ENCODE peak calls at places on chromosomes 12 and 14, in eight cellular contexts. I is NCI-H1105; E is NCI-H69; V is kidney; P is HEK293T; N is stimulated activated CD4-positive, alpha-beta T cell treated with anti-CD3 and anti-CD28 coated beads, Interleukin-4, amount 100 ng/mL, for 4 hours; K is EL; C is non-pigmented ciliary epithelial cell. A is an unnamed sample.

GRCh38 chr14:103217538-103217937 is 94.3 kb downstream of the TNFAIP2 start:
- DNase-seq in C (no peak), P (no peak), E (no peak), N (no peak), K (no peak), I (no peak), V (no peak), A (no peak)

GRCh38 chr12:110686294-110686903 is 2.5 kb downstream of the HVCN1 start:
- DNase-seq in N (no peak), C (no peak), E (no peak), P (no peak), V (no peak), K (no peak), I (no peak), A (no peak)

GRCh38 chr12:60162988-60163720 is 567.3 kb downstream of the SLC16A7 start:
- DNase-seq in E (peak), C (no peak), N (no peak), I (no peak), K (no peak), P (no peak), V (no peak), A (no peak)

GRCh38 chr12:104182621-104183378 is 32.8 kb upstream of the TXNRD1 start:
- DNase-seq in I (no peak), P (no peak), N (no peak), C (no peak), E (no peak), K (no peak), V (no peak), A (no peak)

GRCh38 chr12:47378222-47378582 is 298.4 kb upstream of the AMIGO2 start:
- DNase-seq in K (no peak), N (no peak), E (no peak), I (no peak), C (no peak), P (no peak), V (no peak), A (no peak)

GRCh38 chr14:95463173-95463901 is 53.1 kb downstream of the SYNE3 start:
- DNase-seq in V (peak), E (peak), I (peak), P (no peak), K (no peak), C (no peak), N (no peak), A (no peak)

GRCh38 chr12:6958609-6959375 is 7.6 kb downstream of the PTPN6 start:
- DNase-seq in N (no peak), E (no peak), C (no peak), I (no peak), K (no peak), P (no peak), V (peak), A (no peak)

GRCh38 chr12:132908145-132909029 is 21.0 kb upstream of the CHFR start:
- DNase-seq in I (peak), N (peak), E (peak), P (peak), V (peak), K (peak), C (peak), A (no peak)

GRCh38 chr14:104314251-104314941 is 176.0 kb downstream of the KIF26A start:
- DNase-seq in C (no peak), P (no peak), N (no peak), V (no peak), I (no peak), E (no peak), K (no peak), A (no peak)

GRCh38 chr14:99601301-99601945 is 2.6 kb downstream of the CCDC85C start:
- DNase-seq in I (no peak), C (no peak), P (no peak), V (no peak), K (peak), E (no peak), N (no peak), A (no peak)

GRCh38 chr14:73245401-73246325 is 8.4 kb downstream of the PAPLN start:
- DNase-seq in I (peak), P (no peak), E (peak), K (peak), N (peak), C (no peak), V (peak), A (no peak)

GRCh38 chr12:98085360-98085759 is 430.0 kb upstream of the TMPO start:
- DNase-seq in P (no peak), V (no peak), K (no peak), I (no peak), C (no peak), N (no peak), E (no peak), A (no peak)

GRCh38 chr12:75606146-75606545 is 94.7 kb upstream of the KRR1 start:
- DNase-seq in I (peak), N (no peak), C (no peak), K (no peak), V (no peak), P (no peak), E (no peak), A (no peak)

GRCh38 chr12:92927436-92928116 is 1.5 kb downstream of the EEA1 start:
- DNase-seq in V (no peak), K (peak), P (no peak), C (no peak), E (peak), I (no peak), N (no peak), A (peak)

GRCh38 chr12:26297386-26298070 is 102.2 kb downstream of the SSPN start:
- DNase-seq in N (no peak), P (no peak), K (no peak), E (no peak), V (no peak), I (no peak), C (no peak), A (no peak)

GRCh38 chr14:88698651-88699050 is 94.1 kb downstream of the EML5 start:
- DNase-seq in K (no peak), E (no peak), I (no peak), V (no peak), C (no peak), P (no peak), N (no peak), A (no peak)

GRCh38 chr12:46752396-46752795 is 73.4 kb downstream of the SLC38A4 start:
- DNase-seq in P (no peak), E (no peak), V (no peak), I (no peak), K (no peak), C (no peak), N (no peak), A (no peak)

GRCh38 chr12:49793620-49794019 is 34.6 kb downstream of the NCKAP5L start:
- DNase-seq in I (no peak), K (no peak), V (no peak), P (no peak), C (no peak), E (no peak), N (no peak), A (no peak)

GRCh38 chr14:22865424-22866215 is 5.9 kb upstream of the LRP10 start:
- DNase-seq in K (no peak), V (peak), C (no peak), I (no peak), P (peak), N (no peak), E (peak), A (no peak)

GRCh38 chr12:54125950-54126695 is 62.7 kb downstream of the SMUG1 start:
- DNase-seq in N (no peak), I (no peak), P (peak), V (peak), K (peak), C (no peak), E (peak), A (peak)

GRCh38 chr12:39122562-39123204 is 217.3 kb upstream of the CPNE8 start:
- DNase-seq in I (no peak), C (no peak), K (no peak), V (no peak), E (no peak), P (no peak), N (no peak), A (no peak)

GRCh38 chr12:10690906-10691305 is 17.1 kb upstream of the STYK1 start:
- DNase-seq in V (no peak), K (no peak), P (no peak), I (no peak), E (no peak), N (no peak), C (no peak), A (no peak)

GRCh38 chr12:42617622-42618021 is 28.1 kb upstream of the PRICKLE1 start:
- DNase-seq in N (no peak), V (no peak), P (no peak), I (no peak), K (no peak), E (no peak), C (no peak), A (no peak)

GRCh38 chr14:60590907-60591510 is 58.3 kb downstream of the SIX1 start:
- DNase-seq in E (peak), V (no peak), P (no peak), I (no peak), K (no peak), C (no peak), N (no peak), A (no peak)

GRCh38 chr14:74571901-74572828 is 39.9 kb downstream of the LTBP2 start:
- DNase-seq in E (peak), V (no peak), P (peak), K (peak), C (peak), N (no peak), I (no peak), A (no peak)

GRCh38 chr14:75303415-75303814 is 24.8 kb downstream of the FOS start:
- DNase-seq in V (no peak), K (peak), E (peak), N (peak), I (peak), C (no peak), P (peak), A (no peak)

GRCh38 chr12:114625294-114625851 is 58.6 kb downstream of the TBX3 start:
- DNase-seq in P (peak), V (no peak), E (peak), C (peak), I (peak), K (peak), N (peak), A (peak)

GRCh38 chr14:106222736-106223135 is 696.4 kb downstream of the TMEM121 start:
- DNase-seq in I (no peak), N (no peak), E (no peak), K (no peak), C (no peak), P (no peak), V (no peak), A (no peak)

GRCh38 chr12:1838223-1838993 is 18.0 kb downstream of the LRTM2 start:
- DNase-seq in I (no peak), K (no peak), N (no peak), P (no peak), E (peak), V (peak), C (no peak), A (no peak)

GRCh38 chr12:1914116-1914911 is 4.1 kb downstream of the CACNA2D4 start:
- DNase-seq in C (no peak), K (no peak), N (no peak), E (no peak), I (no peak), V (no peak), P (peak), A (peak)

GRCh38 chr12:96108321-96108720 is 72.9 kb upstream of the LTA4H start:
- DNase-seq in N (no peak), I (no peak), E (peak), P (no peak), V (peak), K (no peak), C (no peak), A (no peak)

GRCh38 chr14:61567838-61568571 is 127.3 kb upstream of the HIF1A start:
- DNase-seq in K (no peak), I (no peak), V (no peak), N (no peak), E (peak), C (no peak), P (no peak), A (no peak)

GRCh38 chr14:102182190-102182589 is 42.5 kb downstream of the WDR20 start:
- DNase-seq in K (peak), V (no peak), I (no peak), N (no peak), E (peak), C (peak), P (no peak), A (no peak)

GRCh38 chr14:93994919-93995682 is 2.0 kb upstream of the CCDC197 start:
- DNase-seq in C (peak), I (no peak), P (no peak), K (peak), N (peak), E (peak), V (no peak), A (no peak)

GRCh38 chr12:107356266-107356936 is 263.1 kb upstream of the CRY1 start:
- DNase-seq in E (no peak), C (no peak), N (no peak), P (no peak), K (peak), I (no peak), V (no peak), A (no peak)

GRCh38 chr14:58832010-58832409 is 194.2 kb downstream of the DACT1 start:
- DNase-seq in K (no peak), I (no peak), P (no peak), E (peak), C (no peak), N (no peak), V (no peak), A (no peak)

GRCh38 chr12:65892905-65893304 is 68.6 kb downstream of the HMGA2 start:
- DNase-seq in P (no peak), N (no peak), E (no peak), V (no peak), K (peak), I (no peak), C (no peak), A (no peak)

GRCh38 chr14:31825459-31825858 is 251.6 kb upstream of the ARHGAP5 start:
- DNase-seq in E (no peak), P (no peak), I (no peak), C (no peak), V (no peak), N (no peak), K (no peak), A (no peak)